ENCODE peak calls at places on chromosomes 11 and 22, in four cellular contexts. G is HepG2, Q is SK-N-SH, M is GM12878. D is an unnamed sample.

GRCh38 chr11:34176980-34177319 is 71.5 kb downstream of the NAT10 start:
- DNase-seq in G (no peak), Q (no peak), M (no peak), D (no peak)

GRCh38 chr11:77141034-77141433 is 13.0 kb downstream of the MYO7A start:
- DNase-seq in G (peak), Q (no peak), M (no peak), D (no peak)

GRCh38 chr11:77062924-77063323 is 3.8 kb upstream of the CAPN5 start:
- DNase-seq in G (no peak), Q (no peak), M (no peak), D (no peak)

GRCh38 chr11:102346456-102346747 is 612 bp upstream of the BIRC2 start:
- DNase-seq in G (no peak), Q (no peak), M (no peak), D (no peak)

GRCh38 chr11:100297516-100297915 is 389.6 kb upstream of the ARHGAP42 start:
- DNase-seq in G (no peak), Q (no peak), M (no peak), D (no peak)

GRCh38 chr22:23705358-23705757 is 14.5 kb downstream of the RGL4 start:
- DNase-seq in G (no peak), Q (no peak), M (no peak), D (no peak)

GRCh38 chr22:49334976-49335375 is 492.7 kb downstream of the BRD1 start:
- DNase-seq in G (no peak), Q (no peak), M (no peak), D (no peak)

GRCh38 chr22:24848559-24849168 is 42.7 kb downstream of the SGSM1 start:
- DNase-seq in G (no peak), Q (no peak), M (no peak), D (no peak)

GRCh38 chr11:102810943-102811528 is 13.1 kb upstream of the MMP1 start:
- DNase-seq in G (peak), Q (peak), M (no peak), D (no peak)

GRCh38 chr11:47565340-47566165 is at the start of gene PTPMT1:
- DNase-seq in G (peak), Q (peak), M (no peak), D (peak)

GRCh38 chr11:90805172-90805571 is 582.3 kb upstream of the CHORDC1 start:
- DNase-seq in G (peak), Q (no peak), M (no peak), D (no peak)

GRCh38 chr22:26286091-26286780 is 117.0 kb downstream of the SEZ6L start:
- DNase-seq in G (no peak), Q (no peak), M (no peak), D (no peak)

GRCh38 chr11:125257751-125258150 is 93.2 kb downstream of the PKNOX2 start:
- DNase-seq in G (no peak), Q (no peak), M (no peak), D (no peak)

GRCh38 chr11:106421673-106422292 is 344.3 kb downstream of the AASDHPPT start:
- DNase-seq in G (no peak), Q (no peak), M (no peak), D (no peak)

GRCh38 chr22:18999416-18999815 is 63.3 kb upstream of the PRODH start:
- DNase-seq in G (no peak), Q (no peak), M (no peak), D (no peak)

GRCh38 chr11:28488336-28488735 is 380.1 kb downstream of the METTL15 start:
- DNase-seq in G (no peak), Q (peak), M (no peak), D (no peak)

GRCh38 chr11:28490763-28491382 is 382.7 kb downstream of the METTL15 start:
- DNase-seq in G (no peak), Q (no peak), M (no peak), D (no peak)

GRCh38 chr11:28491431-28491830 is 383.2 kb downstream of the METTL15 start:
- DNase-seq in G (no peak), Q (no peak), M (no peak), D (no peak)
- TF ChIP-seq TCF12 in G (no peak), Q (no peak), M (no peak), D (no peak)

DNA sequence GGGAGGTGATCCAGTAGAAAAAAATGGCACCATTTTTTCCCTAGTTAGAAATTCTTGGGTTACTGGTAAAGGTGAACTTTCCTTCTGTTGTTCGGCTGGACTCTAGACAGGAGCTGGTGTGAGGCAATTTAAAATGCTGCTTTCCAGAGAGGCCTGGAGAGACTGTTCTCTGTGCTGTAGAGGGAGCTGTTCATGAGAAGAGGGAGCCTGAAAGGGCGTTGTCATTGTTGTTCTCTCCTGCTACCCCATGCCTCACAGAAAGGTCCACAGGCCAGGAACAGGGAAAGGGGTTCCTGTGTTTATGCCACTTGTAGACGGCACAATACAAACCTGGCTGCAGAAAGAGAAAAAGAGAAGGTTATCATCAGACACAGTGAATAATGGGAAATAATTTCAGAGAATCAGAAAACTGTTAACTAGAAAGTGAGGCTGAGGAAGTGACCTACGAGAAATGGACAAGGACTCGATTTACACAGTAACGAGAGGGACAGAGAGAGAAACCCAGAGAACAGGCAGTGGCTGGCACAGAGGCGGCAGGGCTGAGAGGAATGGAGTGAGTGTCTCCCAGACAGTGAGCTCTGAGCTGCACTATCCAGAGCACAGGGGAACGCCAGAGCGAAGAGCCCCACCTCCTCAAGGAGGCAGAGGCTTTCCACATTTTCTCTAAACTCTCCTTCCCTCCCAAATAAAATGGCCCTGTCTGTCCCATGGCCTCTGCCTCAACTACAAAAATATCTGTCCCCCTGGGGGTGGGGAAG is 109.2 kb downstream of the RRM1 start:
- DNase-seq in G (no peak), Q (no peak), M (no peak), D (no peak)
- TF ChIP-seq TCF12 in G (no peak), Q (no peak), M (no peak), D (no peak)

DNA sequence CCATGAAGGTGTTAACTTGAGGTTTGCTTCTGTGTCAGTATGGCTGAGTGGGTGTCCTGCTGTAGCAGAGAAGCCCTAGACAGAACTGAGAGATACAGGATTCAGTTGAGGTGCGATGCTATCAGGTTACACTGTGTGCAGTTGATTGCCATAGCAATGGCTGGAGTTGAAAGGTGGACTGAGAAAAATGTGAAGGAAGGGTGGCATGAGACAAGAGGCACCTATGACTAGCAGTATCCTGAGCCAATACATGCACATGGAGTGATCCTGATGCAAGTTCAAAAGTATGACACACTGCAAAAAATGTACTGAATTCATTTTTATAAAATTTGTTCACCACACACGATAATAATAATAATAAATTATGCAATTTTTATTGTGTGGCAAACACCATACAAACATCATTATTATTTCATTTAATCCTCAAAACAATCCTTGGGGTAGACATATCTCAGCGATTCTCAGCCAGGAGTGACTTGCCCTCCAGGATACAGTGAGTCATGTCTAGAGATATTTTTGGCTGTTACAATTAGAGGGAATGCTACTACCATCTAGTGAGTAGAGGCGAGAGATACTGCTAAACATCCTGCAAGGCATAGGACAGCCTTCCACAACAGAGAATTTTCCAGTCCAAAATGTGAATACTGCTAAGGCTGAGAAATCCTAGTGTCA is 3.9 kb upstream of the PIWIL4 start:
- DNase-seq in G (no peak), Q (no peak), M (no peak), D (no peak)
- TF ChIP-seq TCF12 in G (no peak), Q (no peak), M (no peak), D (no peak)

DNA sequence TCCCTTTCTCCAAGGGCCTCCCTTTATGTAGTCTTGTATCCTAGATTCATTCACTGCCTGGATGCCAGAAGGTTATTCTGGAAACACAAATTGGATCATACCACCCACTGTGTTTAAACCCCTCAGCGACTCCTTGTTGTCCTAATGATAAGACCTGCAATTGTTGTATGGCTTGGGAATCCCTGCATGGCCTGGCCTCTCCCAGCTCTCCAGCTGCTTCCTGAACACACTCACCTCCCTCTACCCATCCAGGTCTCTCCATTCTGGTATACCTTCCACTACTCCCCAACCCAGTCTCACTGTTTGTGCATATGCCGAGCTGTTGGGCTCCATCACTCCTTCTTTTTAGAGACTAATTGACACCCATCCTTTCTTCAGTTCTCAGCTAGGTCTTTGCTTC is 124.3 kb upstream of the ALX4 start:
- DNase-seq in G (no peak), Q (no peak), M (no peak), D (no peak)
- TF ChIP-seq TCF12 in G (no peak), Q (no peak), M (no peak), D (no peak)

GRCh38 chr11:2584812-2585565 is 114.8 kb downstream of the KCNQ1OT1 start:
- DNase-seq in G (no peak), Q (peak), M (no peak), D (no peak)

GRCh38 chr11:2584434-2584811 is 115.4 kb downstream of the KCNQ1OT1 start:
- DNase-seq in G (no peak), Q (no peak), M (no peak), D (no peak)

GRCh38 chr11:2582436-2582931 is 117.3 kb downstream of the KCNQ1OT1 start:
- DNase-seq in G (no peak), Q (peak), M (no peak), D (no peak)

GRCh38 chr11:2582958-2583604 is 116.7 kb downstream of the KCNQ1OT1 start:
- DNase-seq in G (no peak), Q (no peak), M (no peak), D (peak)

DNA sequence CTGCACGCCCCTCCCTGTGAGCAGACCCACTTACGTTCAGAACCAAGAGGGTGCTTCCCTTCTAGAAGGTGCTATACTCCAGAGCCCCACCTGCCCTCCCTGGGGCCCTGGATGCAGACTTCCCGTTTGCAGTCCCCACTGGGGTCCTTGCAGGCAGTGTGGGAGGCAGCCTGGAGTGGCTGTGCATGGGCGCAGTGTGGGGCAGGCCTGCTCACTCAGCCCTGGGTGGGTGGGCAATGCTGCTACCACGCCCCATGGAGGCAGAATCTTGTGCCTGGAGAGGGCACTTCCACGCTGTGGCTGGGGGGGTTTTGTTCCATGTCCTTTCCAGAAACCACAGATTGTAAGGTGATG is 116.2 kb downstream of the KCNQ1OT1 start:
- DNase-seq in G (no peak), Q (peak), M (no peak), D (no peak)
- TF ChIP-seq TCF12 in G (no peak), Q (no peak), M (no peak), D (no peak)

GRCh38 chr11:110856993-110857812 is 145.0 kb upstream of the ARHGAP20 start:
- DNase-seq in G (no peak), Q (no peak), M (peak), D (no peak)
- TF ChIP-seq TCF12 in G (no peak), Q (no peak), M (no peak), D (no peak)

DNA sequence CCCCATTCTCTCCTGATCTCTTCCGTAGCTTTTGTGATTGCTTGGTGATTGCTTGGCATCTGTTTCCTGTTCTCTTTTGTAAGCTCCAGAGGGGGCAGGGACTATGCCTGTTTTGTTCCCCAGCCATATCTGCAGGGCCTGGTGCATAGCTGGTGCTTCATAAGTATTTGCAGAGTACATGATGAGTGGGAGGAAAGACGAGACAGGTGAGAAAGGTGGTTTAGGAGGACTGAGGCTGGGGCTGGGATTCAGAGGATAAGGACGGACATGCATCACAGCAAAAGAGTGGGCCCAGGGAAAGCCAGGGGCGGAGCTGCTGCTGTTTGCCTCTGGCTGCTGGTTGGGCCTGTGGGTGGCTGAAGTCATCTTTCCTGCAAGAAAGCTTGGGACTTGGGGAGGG is 62.4 kb downstream of the DSCAML1 start:
- DNase-seq in G (no peak), Q (peak), M (no peak), D (no peak)
- TF ChIP-seq TCF12 in G (no peak), Q (no peak), M (no peak), D (no peak)

DNA sequence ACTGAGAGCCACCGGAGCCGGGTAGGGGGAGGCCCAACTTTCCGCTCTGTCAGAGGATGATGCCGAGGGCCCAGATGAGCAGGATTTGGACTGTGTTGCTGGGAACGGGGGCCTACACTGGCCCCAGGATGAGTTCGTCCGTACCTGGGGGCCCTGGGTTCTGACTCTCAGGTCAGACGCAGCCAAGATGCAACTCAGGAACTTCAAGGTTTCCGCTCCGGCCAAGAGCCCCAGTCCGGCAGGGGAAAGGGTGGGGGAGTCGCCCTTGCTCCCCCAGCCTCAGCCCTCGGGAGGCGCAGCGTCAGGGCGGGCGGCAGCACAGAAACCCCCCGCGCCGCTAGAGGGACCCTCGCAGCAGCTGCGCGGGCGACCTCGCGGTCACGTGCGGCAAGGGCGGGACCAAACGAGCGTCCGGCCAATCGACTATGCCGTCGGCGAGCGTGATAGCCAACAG is 241 bp upstream of the ARL2 start:
- DNase-seq in G (no peak), Q (peak), M (peak), D (peak)
- TF ChIP-seq TCF12 in G (no peak), Q (no peak), M (peak), D (peak)

GRCh38 chr22:47371263-47372090 is 609.0 kb downstream of the TBC1D22A start:
- DNase-seq in G (no peak), Q (no peak), M (no peak), D (no peak)

GRCh38 chr22:47370448-47371262 is 608.2 kb downstream of the TBC1D22A start:
- DNase-seq in G (no peak), Q (peak), M (no peak), D (no peak)

GRCh38 chr22:47369020-47369419 is 606.6 kb downstream of the TBC1D22A start:
- DNase-seq in G (no peak), Q (no peak), M (no peak), D (no peak)

GRCh38 chr22:47367993-47368945 is 605.8 kb downstream of the TBC1D22A start:
- DNase-seq in G (no peak), Q (no peak), M (no peak), D (no peak)

DNA sequence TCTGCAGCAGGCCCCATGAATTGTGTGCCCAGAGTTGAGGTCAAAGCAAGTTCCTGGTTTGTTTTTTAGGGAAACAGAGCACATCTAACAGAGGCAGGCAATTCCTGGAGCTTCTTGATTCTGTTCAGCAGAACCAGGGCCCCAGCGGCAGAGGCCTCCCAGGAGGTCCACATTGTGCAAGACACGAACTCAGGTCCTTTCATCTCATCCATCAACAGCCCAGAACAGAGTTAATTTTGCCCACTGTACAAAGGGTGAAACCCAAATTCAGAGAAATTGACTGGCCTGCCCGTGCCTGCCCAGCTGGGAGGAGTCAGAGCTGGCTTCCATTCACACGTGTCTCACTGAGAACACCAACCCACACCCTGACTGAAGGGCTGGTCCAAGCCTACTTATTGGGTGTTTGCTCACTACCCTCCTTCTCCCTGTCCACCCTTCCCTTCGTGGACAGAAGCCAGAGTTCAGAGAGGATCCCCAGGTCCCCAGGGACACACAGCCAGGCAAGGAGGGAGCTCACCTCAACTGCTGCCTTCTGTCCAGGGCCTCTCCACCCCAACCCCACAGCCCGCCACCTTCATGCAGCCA is 607.1 kb downstream of the TBC1D22A start:
- DNase-seq in G (no peak), Q (no peak), M (no peak), D (no peak)
- TF ChIP-seq TCF12 in G (no peak), Q (no peak), M (no peak), D (no peak)

DNA sequence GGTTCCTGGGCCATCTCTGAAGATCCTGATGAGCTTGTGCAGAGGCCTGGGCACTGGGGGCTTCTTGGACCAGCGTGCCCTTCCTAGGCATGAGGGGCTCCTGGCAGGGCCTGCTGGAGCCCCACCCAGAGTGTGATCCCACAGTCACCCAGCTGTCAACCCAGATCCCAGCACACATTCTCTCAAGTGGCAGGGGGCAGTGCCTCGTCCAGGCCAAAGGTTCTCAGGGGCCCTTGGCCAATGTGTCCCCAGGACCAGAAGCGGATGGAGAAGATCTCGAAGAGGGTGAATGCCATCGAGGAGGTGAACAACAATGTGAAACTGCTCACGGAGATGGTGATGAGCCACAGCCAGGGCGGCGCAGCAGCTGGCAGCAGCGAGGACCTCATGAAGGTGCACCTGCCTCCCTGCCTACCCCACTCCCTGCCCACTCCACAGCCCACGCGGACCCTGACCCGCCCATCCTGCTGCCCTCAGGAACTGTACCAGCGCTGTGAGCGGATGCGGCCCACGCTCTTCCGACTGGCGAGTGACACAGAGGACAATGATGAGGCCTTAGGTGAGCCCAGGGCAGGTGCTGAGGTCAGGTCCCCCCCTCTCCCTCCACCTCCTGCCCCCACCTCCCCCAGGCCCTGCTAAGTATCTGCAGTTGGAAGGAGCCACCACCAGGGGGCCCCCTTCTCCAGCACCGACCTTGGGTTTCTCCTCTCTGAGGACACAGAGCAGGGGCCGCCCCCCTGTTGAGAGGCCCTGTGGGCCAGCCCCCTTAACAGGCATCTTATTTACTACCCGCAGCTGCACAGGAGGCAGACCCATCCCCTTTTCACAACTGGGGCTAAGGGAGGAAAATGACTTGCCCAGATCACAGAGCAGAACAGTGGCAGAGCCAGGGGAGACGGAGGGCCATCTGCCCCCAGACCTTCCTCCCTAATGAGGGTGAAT is 14.7 kb downstream of the GGA1 start:
- DNase-seq in G (peak), Q (peak), M (no peak), D (peak)
- TF ChIP-seq TCF12 in G (no peak), Q (no peak), M (no peak), D (no peak)